ENCODE peak calls at places on chromosomes 2 and 18, in seven cellular contexts. One of them, this sample, is unnamed.

GRCh38 chr18:62828852-62829251 is 113.5 kb downstream of the PHLPP1 start:
- DNase-seq in Calu3: no peak
- DNase-seq in caudate nucleus: no peak
- DNase-seq in fibroblast of pulmonary artery: no peak
- DNase-seq in NCI-H1105: no peak
- DNase-seq in HT-29: no peak
- DNase-seq in 8988T: no peak
- DNase-seq in this sample: no peak

GRCh38 chr2:96502891-96503636 is 2.1 kb downstream of the NEURL3 start:
- DNase-seq in Calu3: peak; percentile 55
- DNase-seq in caudate nucleus: no peak
- DNase-seq in fibroblast of pulmonary artery: peak; percentile 11
- DNase-seq in NCI-H1105: no peak
- DNase-seq in HT-29: no peak
- DNase-seq in 8988T: no peak
- DNase-seq in this sample: no peak

GRCh38 chr18:44742741-44743311 is 62.1 kb downstream of the SETBP1 start:
- DNase-seq in Calu3: no peak
- DNase-seq in caudate nucleus: no peak
- DNase-seq in fibroblast of pulmonary artery: peak; percentile 30
- DNase-seq in NCI-H1105: peak; percentile 87
- DNase-seq in HT-29: no peak
- DNase-seq in 8988T: no peak
- DNase-seq in this sample: peak; percentile 99

GRCh38 chr2:36356199-36356989 is 816 bp downstream of the CRIM1 start:
- DNase-seq in Calu3: peak; percentile 52
- DNase-seq in caudate nucleus: peak; percentile 26
- DNase-seq in fibroblast of pulmonary artery: no peak
- DNase-seq in NCI-H1105: no peak
- DNase-seq in HT-29: peak; percentile 51
- DNase-seq in 8988T: no peak
- DNase-seq in this sample: no peak

GRCh38 chr2:217988840-217989204 is 14.0 kb downstream of the TNS1 start:
- DNase-seq in Calu3: no peak
- DNase-seq in caudate nucleus: no peak
- DNase-seq in fibroblast of pulmonary artery: no peak
- DNase-seq in NCI-H1105: no peak
- DNase-seq in HT-29: no peak
- DNase-seq in 8988T: no peak
- DNase-seq in this sample: no peak

GRCh38 chr2:53353372-53354111 is 414.1 kb upstream of the CHAC2 start:
- DNase-seq in Calu3: peak; percentile 61
- DNase-seq in caudate nucleus: no peak
- DNase-seq in fibroblast of pulmonary artery: peak; percentile 5
- DNase-seq in NCI-H1105: no peak
- DNase-seq in HT-29: no peak
- DNase-seq in 8988T: no peak
- DNase-seq in this sample: no peak

GRCh38 chr2:27723372-27724144 is 48.0 kb upstream of the MRPL33 start:
- DNase-seq in Calu3: peak; percentile 72
- DNase-seq in caudate nucleus: peak; percentile 28
- DNase-seq in fibroblast of pulmonary artery: peak; percentile 85
- DNase-seq in NCI-H1105: no peak
- DNase-seq in HT-29: peak; percentile 79
- DNase-seq in 8988T: peak; percentile 56
- DNase-seq in this sample: no peak

GRCh38 chr18:10226971-10227370 is 227.5 kb upstream of the APCDD1 start:
- DNase-seq in Calu3: no peak
- DNase-seq in caudate nucleus: no peak
- DNase-seq in fibroblast of pulmonary artery: no peak
- DNase-seq in NCI-H1105: no peak
- DNase-seq in HT-29: no peak
- DNase-seq in 8988T: no peak
- DNase-seq in this sample: no peak

GRCh38 chr18:58309610-58310239 is 265.7 kb downstream of the NEDD4L start:
- DNase-seq in Calu3: no peak
- DNase-seq in caudate nucleus: no peak
- DNase-seq in fibroblast of pulmonary artery: no peak
- DNase-seq in NCI-H1105: no peak
- DNase-seq in HT-29: no peak
- DNase-seq in 8988T: no peak
- DNase-seq in this sample: no peak

GRCh38 chr18:75471850-75472249 is 44.3 kb upstream of the SMIM21 start:
- DNase-seq in Calu3: no peak
- DNase-seq in caudate nucleus: no peak
- DNase-seq in fibroblast of pulmonary artery: no peak
- DNase-seq in NCI-H1105: no peak
- DNase-seq in HT-29: no peak
- DNase-seq in 8988T: no peak
- DNase-seq in this sample: no peak

GRCh38 chr2:204010611-204011560 is 74.3 kb downstream of the ICOS start:
- DNase-seq in Calu3: no peak
- DNase-seq in caudate nucleus: no peak
- DNase-seq in fibroblast of pulmonary artery: no peak
- DNase-seq in NCI-H1105: no peak
- DNase-seq in HT-29: no peak
- DNase-seq in 8988T: no peak
- DNase-seq in this sample: no peak

GRCh38 chr2:190653931-190654330 is 5.0 kb downstream of the NAB1 start:
- DNase-seq in Calu3: no peak
- DNase-seq in caudate nucleus: no peak
- DNase-seq in fibroblast of pulmonary artery: no peak
- DNase-seq in NCI-H1105: no peak
- DNase-seq in HT-29: no peak
- DNase-seq in 8988T: no peak
- DNase-seq in this sample: no peak

GRCh38 chr2:71467180-71467815 is 13.9 kb downstream of the DYSF start:
- DNase-seq in Calu3: no peak
- DNase-seq in caudate nucleus: no peak
- DNase-seq in fibroblast of pulmonary artery: no peak
- DNase-seq in NCI-H1105: no peak
- DNase-seq in HT-29: no peak
- DNase-seq in 8988T: no peak
- DNase-seq in this sample: no peak

This sample was measured in NCI-H1092 treated with DMSO at 0.1 percent for 48 hours.